ENCODE peak calls at places on chromosomes 2 and 18, in four cellular contexts. V is left ventricle myocardium inferior; K is CD8-positive, alpha-beta memory T cell; E is CD4-positive, alpha-beta memory T cell. L is an unnamed sample.

GRCh38 chr2:84832772-84833461 is 48.0 kb downstream of the TRABD2A start:
- DNase-seq in K (no peak), V (peak), E (no peak), L (no peak)

GRCh38 chr2:129935118-129935517 is 44.3 kb upstream of the RAB6C start:
- DNase-seq in V (no peak), E (no peak), K (no peak), L (no peak)

GRCh38 chr2:143974262-143974661 is 545.7 kb downstream of the ZEB2 start:
- DNase-seq in K (no peak), V (no peak), E (no peak), L (no peak)

GRCh38 chr2:234911271-234911670 is 40.5 kb upstream of the SH3BP4 start:
- DNase-seq in E (no peak), K (no peak), V (no peak), L (no peak)

GRCh38 chr2:189337648-189338047 is 103.6 kb upstream of the WDR75 start:
- DNase-seq in V (no peak), E (no peak), K (no peak), L (no peak)

GRCh38 chr2:17879913-17880274 is 1.4 kb downstream of the KCNS3 start:
- DNase-seq in V (no peak), E (no peak), K (no peak), L (no peak)

GRCh38 chr2:219175928-219176817 is 552 bp downstream of the CNPPD1 start:
- DNase-seq in K (no peak), V (peak), E (peak), L (peak)

GRCh38 chr18:50973367-50974126 is 5.7 kb downstream of the ELAC1 start:
- DNase-seq in V (no peak), K (no peak), E (no peak), L (no peak)

GRCh38 chr2:23429036-23429435 is 44.1 kb downstream of the KLHL29 start:
- DNase-seq in E (no peak), V (no peak), K (no peak), L (no peak)

GRCh38 chr2:164456599-164456998 is 164.7 kb downstream of the GRB14 start:
- DNase-seq in V (no peak), E (no peak), K (no peak), L (no peak)

GRCh38 chr2:240812721-240813120 is 7.3 kb downstream of the KIF1A start:
- DNase-seq in E (no peak), V (peak), K (no peak), L (no peak)

GRCh38 chr18:12406376-12407111 is 1.2 kb upstream of the PRELID3A start:
- DNase-seq in K (no peak), E (no peak), V (no peak), L (no peak)

GRCh38 chr18:10062292-10062940 is 148.6 kb downstream of the VAPA start:
- DNase-seq in V (no peak), K (no peak), E (no peak), L (no peak)

GRCh38 chr18:41604964-41605363 is 350.1 kb upstream of the PIK3C3 start:
- DNase-seq in V (no peak), E (no peak), K (no peak), L (no peak)

GRCh38 chr2:224060783-224061482 is 21.8 kb upstream of the SERPINE2 start:
- DNase-seq in E (no peak), V (no peak), K (no peak), L (no peak)

GRCh38 chr18:58632557-58632956 is 3.7 kb upstream of the ALPK2 start:
- DNase-seq in E (no peak), K (no peak), V (peak), L (no peak)

GRCh38 chr18:36583155-36583745 is 245.6 kb downstream of the TPGS2 start:
- DNase-seq in V (no peak), K (no peak), E (no peak), L (peak)
- H3K4me3 ChIP-seq in V (no peak), K (no peak), E (no peak), L (no peak)

DNA sequence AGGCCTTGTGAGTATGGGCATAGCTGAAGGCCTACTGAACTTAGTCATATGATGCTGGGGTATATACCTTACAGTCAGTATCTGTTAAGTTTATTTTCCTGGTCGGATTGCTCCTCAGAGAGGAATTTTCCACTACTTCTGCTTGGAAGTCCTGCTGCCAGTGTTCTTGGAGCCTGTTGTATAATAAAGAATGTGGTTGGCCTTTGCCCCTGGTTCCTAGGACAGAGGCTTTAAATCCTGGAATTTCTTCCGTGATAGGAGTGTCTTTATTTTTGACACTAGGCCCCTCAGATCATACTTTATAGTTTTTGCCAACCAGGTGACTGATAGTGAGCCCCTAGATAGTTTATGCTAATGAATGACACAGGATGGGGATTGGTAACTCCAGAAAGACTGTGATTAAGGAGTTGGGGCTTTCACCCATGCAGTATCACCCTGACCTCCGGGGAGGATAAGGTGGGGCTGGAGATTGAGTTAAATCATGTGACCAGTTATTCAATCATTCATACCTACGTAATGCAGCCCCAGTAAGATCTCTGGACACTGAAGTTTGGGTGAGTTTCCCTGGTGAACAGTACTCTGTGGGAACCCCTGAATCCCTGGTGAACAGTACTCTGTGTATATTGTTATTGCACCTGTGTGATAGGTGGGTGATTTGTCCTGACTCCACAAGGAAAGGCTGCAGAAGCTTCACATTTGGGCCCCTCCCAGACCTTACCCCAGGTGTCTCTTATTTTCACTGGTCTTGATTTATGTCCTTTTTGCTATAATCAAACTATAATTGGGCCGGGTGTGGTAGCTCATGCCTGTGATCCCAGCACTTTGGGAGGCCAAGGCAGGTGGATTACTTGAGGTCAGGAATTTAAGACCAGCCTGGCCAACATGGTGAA is 56.9 kb downstream of the COMMD1 start:
- DNase-seq in V (no peak), K (no peak), E (no peak), L (no peak)
- H3K4me3 ChIP-seq in V (no peak), K (no peak), E (no peak), L (no peak)

GRCh38 chr2:9754532-9754887 is 88.8 kb upstream of the TAF1B start:
- DNase-seq in V (no peak), E (no peak), K (no peak), L (no peak)
- H3K4me3 ChIP-seq in V (no peak), E (peak), K (peak), L (no peak)

GRCh38 chr2:64748561-64748960 is 94.8 kb upstream of the SERTAD2 start:
- DNase-seq in V (no peak), K (no peak), E (no peak), L (no peak)

GRCh38 chr2:64748147-64748546 is 94.4 kb upstream of the SERTAD2 start:
- DNase-seq in E (no peak), V (no peak), K (no peak), L (no peak)

GRCh38 chr2:64750001-64750816 is 96.5 kb upstream of the SERTAD2 start:
- DNase-seq in K (peak), V (peak), E (no peak), L (peak)

GRCh38 chr2:64750817-64751285 is 97.1 kb upstream of the SERTAD2 start:
- DNase-seq in K (no peak), V (peak), E (peak), L (no peak)

DNA sequence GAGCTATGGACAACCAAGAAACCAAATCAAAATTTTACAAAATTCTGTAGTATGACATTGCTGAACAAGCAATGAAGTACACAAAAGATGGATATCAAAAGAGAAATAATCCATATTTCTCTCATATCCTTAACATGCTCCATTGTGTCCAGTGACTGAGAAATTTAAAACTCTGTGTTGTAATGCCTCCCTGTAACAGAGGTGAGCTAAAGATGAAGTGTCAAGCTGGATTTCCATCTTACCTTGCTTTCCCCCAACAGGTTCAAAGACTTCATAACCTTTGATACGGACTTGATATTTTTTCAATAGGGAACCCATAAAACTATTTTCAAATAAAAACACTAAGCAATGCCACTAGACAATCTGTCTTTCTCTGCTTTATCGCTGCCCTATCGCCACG is 95.7 kb upstream of the SERTAD2 start:
- DNase-seq in V (no peak), E (no peak), K (no peak), L (no peak)
- H3K4me3 ChIP-seq in V (peak), E (peak), K (peak), L (peak)

DNA sequence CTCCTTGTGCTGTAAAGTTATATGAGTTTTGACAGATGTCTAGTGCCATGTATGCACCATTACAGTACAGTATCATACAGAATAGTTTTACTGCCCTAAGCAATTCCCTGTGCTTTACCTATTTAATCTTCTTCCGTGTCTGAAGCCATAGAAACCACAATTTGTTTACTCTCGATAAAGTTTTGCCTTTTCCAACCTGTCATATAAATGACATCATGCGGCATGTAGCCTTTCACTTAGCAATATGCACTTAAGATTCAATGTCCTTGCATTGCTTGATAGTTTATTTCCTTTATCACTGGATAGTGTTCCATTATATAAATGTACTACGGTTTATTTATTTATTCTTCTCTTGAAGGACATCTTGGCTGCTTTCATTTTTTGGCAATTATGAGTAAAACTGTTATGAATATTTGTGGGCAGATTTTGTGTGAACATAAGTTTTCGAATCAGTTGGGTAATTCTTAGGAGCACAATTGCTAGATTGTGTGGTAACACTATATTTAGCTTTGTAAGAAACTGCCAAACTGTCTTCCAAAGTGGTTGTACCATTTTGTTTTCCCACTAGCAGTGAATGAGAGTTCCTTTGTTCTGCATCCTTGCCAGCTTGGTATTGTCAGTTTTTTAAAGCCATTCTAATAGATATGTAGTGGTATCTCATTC is 136.8 kb upstream of the MAP3K20 start:
- DNase-seq in V (no peak), E (no peak), K (no peak), L (no peak)
- H3K4me3 ChIP-seq in V (no peak), E (no peak), K (no peak), L (no peak)

DNA sequence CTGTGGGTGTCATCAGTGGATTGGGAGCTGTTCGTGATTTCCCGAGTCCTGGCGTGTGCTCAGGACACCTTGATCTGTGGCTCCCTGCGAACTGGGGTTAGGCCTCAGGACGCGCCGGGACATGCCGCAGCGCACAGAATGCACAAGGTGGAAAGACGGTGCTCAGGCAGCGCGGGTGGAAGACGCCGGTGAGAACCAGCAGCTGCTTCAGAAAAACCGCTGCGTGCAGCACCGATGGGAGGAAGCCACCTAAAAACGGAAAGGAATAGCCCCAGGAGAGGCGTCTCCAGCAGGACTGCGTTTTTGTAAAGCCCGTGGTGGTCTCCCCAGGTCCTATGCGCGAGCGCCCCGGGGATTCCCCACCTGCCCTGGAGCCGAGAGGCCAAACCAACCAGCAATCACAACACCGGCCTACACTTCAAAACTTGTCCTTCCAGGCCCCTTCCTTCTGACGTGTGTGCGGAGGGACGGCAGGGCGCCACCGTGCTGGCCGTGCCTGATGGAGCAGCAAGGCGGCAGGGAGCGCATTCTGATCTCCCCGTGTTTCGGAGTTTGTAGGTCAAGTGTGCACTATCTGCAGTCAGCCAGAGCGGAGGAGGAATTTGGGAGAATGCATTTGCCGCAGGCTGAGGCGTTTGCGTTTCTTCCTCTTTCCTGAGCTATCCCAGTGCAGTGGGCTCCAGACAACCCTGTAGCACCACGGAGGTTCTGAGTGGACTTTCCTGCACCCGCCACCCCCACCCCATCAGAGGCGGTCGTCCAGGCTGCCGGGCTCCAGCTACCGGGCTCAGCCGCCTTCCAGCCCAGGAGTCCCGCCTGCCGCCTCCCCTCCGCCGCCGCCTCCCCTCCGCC is 32.2 kb downstream of the RTP5 start:
- DNase-seq in K (no peak), V (no peak), E (no peak), L (peak)
- H3K4me3 ChIP-seq in K (no peak), V (peak), E (no peak), L (peak)

GRCh38 chr2:145022671-145023330 is 502.9 kb upstream of the ZEB2 start:
- DNase-seq in V (no peak), K (no peak), E (no peak), L (no peak)

GRCh38 chr2:145025382-145025781 is 505.5 kb upstream of the ZEB2 start:
- DNase-seq in V (no peak), E (no peak), K (no peak), L (no peak)

GRCh38 chr2:145020694-145021093 is 500.8 kb upstream of the ZEB2 start:
- DNase-seq in V (no peak), E (no peak), K (no peak), L (no peak)

GRCh38 chr2:145022021-145022670 is 502.2 kb upstream of the ZEB2 start:
- DNase-seq in V (no peak), E (no peak), K (no peak), L (no peak)

DNA sequence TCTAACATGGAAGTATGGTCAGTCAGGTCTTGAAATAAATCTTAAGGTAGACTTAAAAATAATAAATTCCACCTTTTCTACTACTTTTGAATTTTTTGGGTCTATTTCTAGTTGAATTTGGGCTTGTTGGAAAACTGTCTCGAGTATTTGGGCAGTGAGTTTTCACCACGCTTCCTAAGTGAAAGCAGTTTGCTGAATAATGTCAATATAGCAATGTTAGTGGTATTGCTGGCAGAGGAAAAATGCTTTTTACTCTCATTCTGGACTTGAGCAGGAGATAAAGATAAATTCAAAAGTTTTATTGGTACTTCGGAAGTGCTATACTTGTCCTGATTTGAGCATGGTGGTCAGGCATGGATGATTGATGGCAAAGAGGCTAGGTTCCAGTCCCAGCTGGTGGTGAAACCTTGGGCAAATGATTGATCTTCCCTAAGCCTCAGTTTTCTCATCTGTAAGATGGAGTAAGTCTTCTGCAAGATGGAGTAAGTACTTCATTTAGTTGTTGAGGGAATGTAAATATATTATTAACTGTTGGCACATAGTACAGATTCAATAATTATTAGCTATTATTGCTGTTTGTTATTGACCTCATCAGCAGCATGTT is 503.5 kb upstream of the ZEB2 start:
- DNase-seq in K (no peak), V (no peak), E (no peak), L (no peak)
- H3K4me3 ChIP-seq in K (no peak), V (no peak), E (no peak), L (no peak)

DNA sequence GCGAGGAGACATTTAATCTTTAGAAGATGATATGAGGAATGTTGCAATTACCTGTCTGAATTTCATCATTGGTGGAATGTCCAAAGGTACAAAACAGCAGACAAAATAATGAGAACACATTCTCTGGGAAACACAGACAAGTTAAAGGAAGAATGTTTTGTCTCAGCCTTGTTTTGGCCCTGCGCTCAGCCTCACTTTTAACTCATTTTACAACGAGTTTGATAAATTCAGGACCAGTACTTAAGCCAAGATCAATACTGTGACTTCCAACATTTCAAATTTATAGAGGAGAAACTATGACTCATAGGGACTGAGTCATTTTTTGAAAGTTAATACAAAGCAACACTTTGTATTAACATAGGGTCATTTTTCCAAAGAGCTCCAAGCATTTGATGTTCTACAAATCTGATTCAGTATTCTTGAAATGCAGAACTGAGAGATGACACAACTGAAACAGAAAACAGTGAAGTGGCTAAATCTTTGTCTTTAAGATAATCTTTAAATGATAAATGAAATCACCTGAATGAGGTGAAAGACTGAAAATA is 833.2 kb upstream of the CHAC2 start:
- DNase-seq in E (no peak), V (no peak), K (no peak), L (no peak)
- H3K4me3 ChIP-seq in E (no peak), V (no peak), K (no peak), L (no peak)

GRCh38 chr2:160156665-160157064 is 43.4 kb downstream of the ITGB6 start:
- DNase-seq in V (no peak), K (no peak), E (no peak), L (no peak)

GRCh38 chr2:160156084-160156483 is 44.0 kb downstream of the ITGB6 start:
- DNase-seq in K (no peak), V (no peak), E (no peak), L (no peak)

DNA sequence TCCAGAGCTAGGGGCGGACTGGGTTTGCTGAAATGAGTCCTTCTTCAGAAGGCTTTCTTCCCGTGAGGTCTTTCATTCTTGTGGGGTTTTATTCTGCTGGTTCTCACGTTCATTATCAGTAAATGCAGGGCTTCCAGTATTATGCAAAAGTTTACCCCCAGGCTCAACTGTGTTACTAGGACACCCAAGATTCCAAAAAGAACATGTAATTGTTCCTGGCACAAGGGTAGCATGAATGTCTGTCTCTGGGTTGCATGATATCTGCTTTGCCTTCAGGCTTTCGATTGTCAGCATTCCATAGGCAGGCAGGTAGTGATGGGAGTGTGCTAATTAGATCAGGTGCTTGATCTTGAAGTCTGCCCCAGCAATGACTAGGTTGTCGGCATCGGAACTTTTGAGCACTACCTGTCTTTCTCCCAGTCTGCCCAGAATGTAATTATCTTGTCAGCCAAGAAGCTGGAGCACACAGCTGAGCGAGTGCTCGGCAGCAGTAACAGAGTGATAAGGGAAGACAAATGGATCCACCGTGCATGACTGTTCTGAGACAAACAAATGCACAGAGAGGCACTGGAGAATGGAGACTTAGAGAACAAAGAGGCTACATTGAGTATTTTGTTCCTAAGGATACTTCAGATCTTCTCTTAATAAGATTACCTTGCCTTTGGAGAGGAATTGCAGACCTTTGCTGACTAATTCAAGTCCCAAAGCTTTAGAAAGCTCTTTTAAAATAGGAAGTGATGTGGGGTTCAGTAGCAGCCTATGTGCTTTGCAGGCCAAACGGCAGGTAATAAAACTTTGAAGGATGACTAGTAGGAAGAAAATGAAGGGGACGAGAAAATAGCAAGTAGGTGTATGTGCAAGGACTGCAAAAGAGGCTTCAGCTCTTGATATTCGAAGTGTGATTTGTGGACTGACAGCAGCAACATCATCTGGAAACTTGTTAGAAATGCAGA is 41.9 kb downstream of the ITGB6 start:
- DNase-seq in K (no peak), V (no peak), E (no peak), L (peak)
- H3K4me3 ChIP-seq in K (no peak), V (peak), E (no peak), L (no peak)

GRCh38 chr18:75410611-75411010 is 16.9 kb downstream of the SMIM21 start:
- DNase-seq in K (no peak), V (no peak), E (no peak), L (no peak)
- H3K4me3 ChIP-seq in K (no peak), V (no peak), E (no peak), L (no peak)

L was measured in testis.